ENCODE peak calls at places on chromosomes 16 and 17, in nine cellular contexts. O is left lung, X is brain microvascular endothelial cell, E is epithelial cell of esophagus, G is heart left ventricle, Z is IMR-90, M is HFF-Myc, L is astrocyte of the cerebellum, Y is HepG2. N is an unnamed sample.

GRCh38 chr17:2901582-2901981 is 105.3 kb downstream of the RAP1GAP2 start:
- DNase-seq in O (no peak), X (no peak), E (no peak), G (peak; percentile 50), Z (no peak), M (no peak), L (no peak), Y (no peak), N (no peak)

GRCh38 chr17:7001562-7001961 is 5.7 kb downstream of the ALOX12 start:
- DNase-seq in O (no peak), X (peak; percentile 42), E (peak; percentile 70), G (no peak), Z (no peak), M (no peak), L (no peak), Y (no peak), N (no peak)

GRCh38 chr16:50037791-50038190 is 12.8 kb downstream of the CNEP1R1 start:
- DNase-seq in O (no peak), X (no peak), E (peak; percentile 34), G (no peak), Z (peak; percentile 13), M (no peak), L (no peak), Y (no peak), N (no peak)

GRCh38 chr17:41163828-41164227 is 3.3 kb upstream of the KRTAP4-4 start:
- DNase-seq in O (no peak), X (no peak), E (peak; percentile 42), G (no peak), Z (no peak), M (no peak), L (no peak), Y (no peak), N (no peak)

GRCh38 chr16:75532791-75533190 is 3.1 kb downstream of the CHST5 start:
- DNase-seq in O (no peak), X (no peak), E (no peak), G (no peak), Z (no peak), M (no peak), L (no peak), Y (no peak), N (no peak)

GRCh38 chr16:65754799-65755691 is 611.4 kb upstream of the CDH5 start:
- DNase-seq in O (no peak), X (no peak), E (no peak), G (no peak), Z (peak; percentile 75), M (no peak), L (no peak), Y (no peak), N (no peak)

GRCh38 chr16:23391381-23392222 is 61.4 kb downstream of the COG7 start:
- DNase-seq in O (no peak), X (no peak), E (no peak), G (no peak), Z (no peak), M (no peak), L (no peak), Y (no peak), N (no peak)

GRCh38 chr17:62876063-62876462 is 67.9 kb upstream of the MARCHF10 start:
- DNase-seq in O (no peak), X (no peak), E (peak; percentile 90), G (no peak), Z (peak; percentile 39), M (no peak), L (no peak), Y (no peak), N (no peak)

GRCh38 chr16:68235882-68236803 is at the start of gene ESRP2:
- DNase-seq in O (peak; percentile 93), X (no peak), E (peak; percentile 97), G (no peak), Z (no peak), M (no peak), L (no peak), Y (peak; percentile 80), N (peak; percentile 95)

GRCh38 chr17:70276931-70277330 is 107.6 kb downstream of the KCNJ2 start:
- DNase-seq in O (no peak), X (no peak), E (no peak), G (no peak), Z (peak; percentile 32), M (no peak), L (peak; percentile 38), Y (no peak), N (no peak)

GRCh38 chr17:58307468-58308172 is 21.0 kb downstream of the TSPOAP1 start:
- DNase-seq in O (no peak), X (no peak), E (no peak), G (no peak), Z (no peak), M (no peak), L (no peak), Y (no peak), N (no peak)

GRCh38 chr16:50665128-50665878 is 15.8 kb downstream of the SNX20 start:
- DNase-seq in O (peak; percentile 95), X (peak; percentile 66), E (peak; percentile 62), G (peak; percentile 78), Z (peak; percentile 57), M (peak; percentile 29), L (peak; percentile 45), Y (peak; percentile 59), N (peak; percentile 81)

GRCh38 chr17:4444782-4445473 is 11.2 kb downstream of the SPNS3 start:
- DNase-seq in O (peak; percentile 82), X (no peak), E (peak; percentile 50), G (peak; percentile 89), Z (no peak), M (no peak), L (no peak), Y (no peak), N (no peak)

GRCh38 chr17:42760652-42761581 is at the start of gene RAMP2:
- DNase-seq in O (peak; percentile 83), X (no peak), E (peak; percentile 28), G (peak; percentile 60), Z (no peak), M (no peak), L (no peak), Y (no peak), N (peak; percentile 72)

GRCh38 chr16:88963583-88963982 is 13.4 kb downstream of the CBFA2T3 start:
- DNase-seq in O (peak; percentile 45), X (no peak), E (no peak), G (peak; percentile 7), Z (no peak), M (no peak), L (no peak), Y (no peak), N (no peak)

GRCh38 chr17:79028496-79029326 is 4.7 kb downstream of the C1QTNF1 start:
- DNase-seq in O (no peak), X (no peak), E (no peak), G (peak; percentile 22), Z (no peak), M (no peak), L (no peak), Y (peak; percentile 39), N (no peak)

GRCh38 chr16:2027024-2028010 is 615 bp downstream of the NHERF2 start:
- DNase-seq in O (peak; percentile 80), X (peak; percentile 48), E (peak; percentile 46), G (peak; percentile 46), Z (peak; percentile 59), M (no peak), L (no peak), Y (peak; percentile 42), N (peak; percentile 51)

GRCh38 chr16:56332464-56333079 is 92.8 kb downstream of the AMFR start:
- DNase-seq in O (peak; percentile 81), X (peak; percentile 35), E (peak; percentile 30), G (peak; percentile 72), Z (peak; percentile 45), M (peak; percentile 22), L (no peak), Y (peak; percentile 78), N (peak; percentile 88)

GRCh38 chr17:77635176-77635575 is 323.3 kb upstream of the TNRC6C start:
- DNase-seq in O (no peak), X (no peak), E (no peak), G (no peak), Z (no peak), M (no peak), L (no peak), Y (no peak), N (no peak)

GRCh38 chr17:694239-694638 is 20.4 kb downstream of the VPS53 start:
- DNase-seq in O (no peak), X (peak; percentile 96), E (peak; percentile 94), G (no peak), Z (peak; percentile 99), M (peak; percentile 89), L (peak; percentile 98), Y (no peak), N (no peak)
- H3K4me3 ChIP-seq in O (no peak overlapping the region), X (no peak overlapping the region), E (no peak overlapping the region), G (no peak overlapping the region), Z (no peak overlapping the region), M (no peak overlapping the region), L (no peak overlapping the region), Y (no peak overlapping the region), N (no peak overlapping the region)

DNA sequence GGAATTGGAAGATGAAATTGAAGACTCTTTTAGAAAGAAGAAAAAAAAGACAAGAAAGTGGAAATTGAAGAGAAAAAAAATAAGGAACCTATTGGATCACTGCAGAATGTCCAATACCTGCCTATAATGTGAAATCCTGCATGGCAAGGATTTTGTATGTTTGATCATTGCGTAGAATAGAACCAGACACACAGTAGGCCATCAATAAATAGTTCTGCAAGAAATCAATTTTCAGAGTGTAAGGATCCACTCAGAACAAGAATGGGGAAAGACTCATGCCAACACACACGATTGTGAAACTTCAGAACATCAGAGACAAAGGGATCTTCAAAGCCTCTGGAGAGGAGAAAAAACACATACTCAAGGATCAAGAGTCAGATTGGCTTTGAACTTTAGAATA is 39.7 kb upstream of the DHX40 start:
- DNase-seq in O (no peak), X (no peak), E (no peak), G (no peak), Z (no peak), M (no peak), L (no peak), Y (no peak), N (no peak)
- H3K4me3 ChIP-seq in O (no peak overlapping the region), X (no peak overlapping the region), E (no peak overlapping the region), G (no peak overlapping the region), Z (no peak overlapping the region), M (no peak overlapping the region), L (no peak overlapping the region), Y (no peak overlapping the region), N (no peak overlapping the region)

GRCh38 chr17:81031571-81032550 is 3.1 kb upstream of the BAIAP2 start:
- DNase-seq in O (peak; percentile 88), X (no peak), E (no peak), G (peak; percentile 42), Z (no peak), M (no peak), L (no peak), Y (no peak), N (no peak)
- H3K4me3 ChIP-seq in O (peak overlapping the region; percentile 62), X (no peak overlapping the region), E (no peak overlapping the region), G (no peak overlapping the region), Z (no peak overlapping the region), M (no peak overlapping the region), L (no peak overlapping the region), Y (no peak overlapping the region), N (no peak overlapping the region)

DNA sequence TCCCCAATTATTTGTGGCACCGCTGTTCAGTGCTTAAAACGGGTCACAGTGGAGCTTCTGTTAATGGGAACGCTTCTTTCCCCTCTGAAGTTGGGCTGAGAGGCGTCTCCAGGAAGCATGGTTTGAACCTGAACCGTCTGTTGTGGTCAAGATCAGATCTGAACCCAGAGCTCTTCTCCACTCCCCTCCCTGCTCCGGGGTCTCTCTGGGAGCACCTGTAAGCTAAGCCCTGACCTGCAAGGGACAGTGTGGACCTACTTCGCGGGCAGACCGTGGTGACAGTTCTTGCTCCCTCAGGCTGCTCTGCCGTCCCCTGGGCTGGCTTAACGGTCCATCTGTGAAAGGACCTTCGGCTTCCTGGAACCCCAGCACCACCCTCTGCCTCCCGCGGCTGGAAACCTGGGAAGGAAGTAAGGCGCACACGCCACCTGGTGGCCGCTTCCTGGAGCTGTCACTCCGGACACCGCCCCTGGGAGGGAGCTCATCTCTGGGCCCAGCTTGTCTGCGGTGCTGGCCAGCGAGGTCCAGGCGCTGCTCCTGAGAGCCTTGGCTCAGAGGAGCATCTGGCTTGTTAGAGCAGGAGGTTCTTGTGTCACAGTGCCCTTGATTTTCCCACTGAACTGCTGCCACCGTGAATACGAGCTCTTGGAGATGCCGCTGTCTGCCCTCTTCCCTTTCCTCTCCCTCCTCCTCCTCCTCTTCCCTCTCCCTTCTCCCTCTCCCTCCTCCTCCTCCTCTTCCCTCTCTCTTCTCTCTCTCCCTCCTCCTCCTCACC is 518.5 kb upstream of the EEF2KMT start:
- DNase-seq in O (peak; percentile 84), X (no peak), E (no peak), G (peak; percentile 47), Z (no peak), M (peak; percentile 6), L (peak; percentile 19), Y (peak; percentile 35), N (peak; percentile 60)
- H3K4me3 ChIP-seq in O (no peak overlapping the region), X (no peak overlapping the region), E (no peak overlapping the region), G (no peak overlapping the region), Z (no peak overlapping the region), M (no peak overlapping the region), L (no peak overlapping the region), Y (no peak overlapping the region), N (no peak overlapping the region)